ENCODE peak calls at places on chromosome 19, in six cellular contexts. G is naive thymus-derived CD4-positive, alpha-beta T cell; W is MG63; Y is NCI-H1694; E is kidney tubule cell; T is AG10803. U is an unnamed sample.

GRCh38 chr19:11364296-11364904 is 9.2 kb downstream of the PLPPR2 start:
- DNase-seq in E (no peak), T (no peak), G (peak), Y (no peak), W (no peak), U (no peak)

GRCh38 chr19:17248011-17248776 is 2.5 kb upstream of the NR2F6 start:
- DNase-seq in T (no peak), W (no peak), Y (no peak), E (peak), G (no peak), U (no peak)

GRCh38 chr19:32896516-32897214 is 27.1 kb upstream of the SLC7A9 start:
- DNase-seq in Y (no peak), W (no peak), G (no peak), T (peak), E (no peak), U (no peak)

GRCh38 chr19:30314805-30315155 is 57.4 kb upstream of the ZNF536 start:
- DNase-seq in W (no peak), G (no peak), Y (no peak), T (no peak), E (no peak), U (no peak)

GRCh38 chr19:41563847-41564514 is 12.0 kb upstream of the CEACAM21 start:
- DNase-seq in E (peak), G (peak), Y (no peak), W (no peak), T (no peak), U (no peak)

GRCh38 chr19:16782719-16783118 is 46.5 kb upstream of the SIN3B start:
- DNase-seq in E (no peak), Y (no peak), T (no peak), W (no peak), G (no peak), U (no peak)

GRCh38 chr19:40594657-40595077 is 6.5 kb upstream of the LTBP4 start:
- DNase-seq in W (no peak), T (no peak), G (no peak), Y (no peak), E (peak), U (peak)

GRCh38 chr19:15466851-15467733 is 2.7 kb upstream of the RASAL3 start:
- DNase-seq in G (peak), Y (no peak), E (peak), T (peak), W (peak), U (peak)

GRCh38 chr19:19956431-19957075 is 55.8 kb downstream of the ZNF93 start:
- DNase-seq in E (no peak), T (no peak), Y (no peak), G (no peak), W (no peak), U (no peak)

GRCh38 chr19:412356-413355 is 3.7 kb upstream of the C2CD4C start:
- DNase-seq in Y (no peak), W (no peak), G (no peak), E (no peak), T (no peak), U (no peak)

GRCh38 chr19:58554494-58555368 is at the start of gene CHMP2A:
- DNase-seq in W (peak), E (peak), G (peak), Y (no peak), T (peak), U (peak)

GRCh38 chr19:40006273-40006691 is 9.4 kb downstream of the ZNF546 start:
- DNase-seq in Y (no peak), T (peak), G (no peak), E (peak), W (peak), U (peak)

GRCh38 chr19:3006075-3006767 is 22.9 kb downstream of the TLE2 start:
- DNase-seq in G (no peak), Y (no peak), T (no peak), E (no peak), W (no peak), U (no peak)

GRCh38 chr19:4380254-4380727 is 20.1 kb downstream of the SH3GL1 start:
- DNase-seq in T (peak), E (peak), G (peak), Y (no peak), W (no peak), U (peak)

GRCh38 chr19:52988506-52988905 is 25.2 kb upstream of the ERVV-1 start:
- DNase-seq in E (no peak), W (no peak), Y (no peak), G (no peak), T (no peak), U (no peak)

GRCh38 chr19:54451331-54451871 is 2.4 kb downstream of the LENG8 start:
- DNase-seq in E (peak), T (no peak), G (peak), W (no peak), Y (no peak), U (peak)

GRCh38 chr19:3135961-3136683 is at the start of gene GNA15:
- DNase-seq in T (no peak), W (no peak), G (no peak), E (no peak), Y (no peak), U (no peak)

GRCh38 chr19:52138614-52139290 is 986 bp downstream of the ZNF616 start:
- DNase-seq in T (no peak), G (no peak), W (peak), E (peak), Y (peak), U (peak)

GRCh38 chr19:38736036-38736412 is 8.2 kb downstream of the CAPN12 start:
- DNase-seq in G (peak), E (peak), W (no peak), Y (no peak), T (peak), U (peak)